ENCODE peak calls at places on chromosomes 11 and 22, in eight cellular contexts. One of them, this sample, is unnamed.

GRCh38 chr11:110808291-110808690 is 96.1 kb upstream of the ARHGAP20 start:
- DNase-seq in adipocyte: no peak
- DNase-seq in aorta: no peak
- DNase-seq in smooth muscle cell of the brain vasculature: no peak
- DNase-seq in H54: no peak
- DNase-seq in AG09319: no peak
- DNase-seq in RCC 7860: no peak
- DNase-seq in stimulated activated CD8-positive, alpha-beta memory T cell treated with anti-CD3 and anti-CD28 coated beads, Interleukin-2, amount 100 ng/mL, for 48 hours: no peak
- DNase-seq in this sample: no peak

GRCh38 chr22:35313311-35314121 is 13.8 kb downstream of the TOM1 start:
- DNase-seq in H54: peak; percentile 63
- DNase-seq in adipocyte: peak; percentile 59
- DNase-seq in AG09319: peak; percentile 42
- DNase-seq in aorta: peak; percentile 77
- DNase-seq in smooth muscle cell of the brain vasculature: no peak
- DNase-seq in stimulated activated CD8-positive, alpha-beta memory T cell treated with anti-CD3 and anti-CD28 coated beads, Interleukin-2, amount 100 ng/mL, for 48 hours: no peak
- DNase-seq in RCC 7860: peak; percentile 90
- DNase-seq in this sample: peak; percentile 23

GRCh38 chr22:38469306-38469781 is 1.4 kb downstream of the KDELR3 start:
- DNase-seq in stimulated activated CD8-positive, alpha-beta memory T cell treated with anti-CD3 and anti-CD28 coated beads, Interleukin-2, amount 100 ng/mL, for 48 hours: no peak
- DNase-seq in RCC 7860: no peak
- DNase-seq in adipocyte: no peak
- DNase-seq in AG09319: no peak
- DNase-seq in H54: no peak
- DNase-seq in aorta: peak; percentile 73
- DNase-seq in smooth muscle cell of the brain vasculature: no peak
- DNase-seq in this sample: no peak

GRCh38 chr11:128776434-128777284 is 82.8 kb downstream of the FLI1 start:
- DNase-seq in stimulated activated CD8-positive, alpha-beta memory T cell treated with anti-CD3 and anti-CD28 coated beads, Interleukin-2, amount 100 ng/mL, for 48 hours: no peak
- DNase-seq in adipocyte: peak; percentile 68
- DNase-seq in RCC 7860: no peak
- DNase-seq in AG09319: no peak
- DNase-seq in H54: no peak
- DNase-seq in smooth muscle cell of the brain vasculature: no peak
- DNase-seq in aorta: peak; percentile 83
- DNase-seq in this sample: no peak

GRCh38 chr11:33258631-33259184 is 1.5 kb downstream of the HIPK3 start:
- DNase-seq in stimulated activated CD8-positive, alpha-beta memory T cell treated with anti-CD3 and anti-CD28 coated beads, Interleukin-2, amount 100 ng/mL, for 48 hours: no peak
- DNase-seq in RCC 7860: no peak
- DNase-seq in adipocyte: no peak
- DNase-seq in aorta: no peak
- DNase-seq in smooth muscle cell of the brain vasculature: peak; percentile 24
- DNase-seq in AG09319: no peak
- DNase-seq in H54: no peak
- DNase-seq in this sample: no peak

GRCh38 chr11:125165111-125165663 is 636 bp downstream of the PKNOX2 start:
- DNase-seq in H54: no peak
- DNase-seq in adipocyte: peak; percentile 58
- DNase-seq in aorta: peak; percentile 86
- DNase-seq in RCC 7860: no peak
- DNase-seq in AG09319: no peak
- DNase-seq in smooth muscle cell of the brain vasculature: no peak
- DNase-seq in stimulated activated CD8-positive, alpha-beta memory T cell treated with anti-CD3 and anti-CD28 coated beads, Interleukin-2, amount 100 ng/mL, for 48 hours: no peak
- DNase-seq in this sample: no peak

GRCh38 chr11:36062796-36063380 is 119.0 kb downstream of the LDLRAD3 start:
- DNase-seq in RCC 7860: no peak
- DNase-seq in smooth muscle cell of the brain vasculature: no peak
- DNase-seq in adipocyte: peak; percentile 72
- DNase-seq in AG09319: no peak
- DNase-seq in H54: no peak
- DNase-seq in stimulated activated CD8-positive, alpha-beta memory T cell treated with anti-CD3 and anti-CD28 coated beads, Interleukin-2, amount 100 ng/mL, for 48 hours: no peak
- DNase-seq in aorta: no peak
- DNase-seq in this sample: no peak

GRCh38 chr11:5505363-5506048 is 4.3 kb downstream of the UBQLN3 start:
- DNase-seq in H54: no peak
- DNase-seq in stimulated activated CD8-positive, alpha-beta memory T cell treated with anti-CD3 and anti-CD28 coated beads, Interleukin-2, amount 100 ng/mL, for 48 hours: no peak
- DNase-seq in aorta: no peak
- DNase-seq in RCC 7860: no peak
- DNase-seq in smooth muscle cell of the brain vasculature: no peak
- DNase-seq in AG09319: no peak
- DNase-seq in adipocyte: no peak
- DNase-seq in this sample: no peak

GRCh38 chr11:111730871-111731591 is 35.2 kb downstream of the PPP2R1B start:
- DNase-seq in aorta: peak; percentile 80
- DNase-seq in adipocyte: peak; percentile 48
- DNase-seq in H54: no peak
- DNase-seq in stimulated activated CD8-positive, alpha-beta memory T cell treated with anti-CD3 and anti-CD28 coated beads, Interleukin-2, amount 100 ng/mL, for 48 hours: no peak
- DNase-seq in smooth muscle cell of the brain vasculature: no peak
- DNase-seq in RCC 7860: no peak
- DNase-seq in AG09319: no peak
- DNase-seq in this sample: no peak

GRCh38 chr11:87423161-87423560 is 385.4 kb downstream of the TMEM135 start:
- DNase-seq in adipocyte: no peak
- DNase-seq in RCC 7860: no peak
- DNase-seq in H54: no peak
- DNase-seq in stimulated activated CD8-positive, alpha-beta memory T cell treated with anti-CD3 and anti-CD28 coated beads, Interleukin-2, amount 100 ng/mL, for 48 hours: no peak
- DNase-seq in AG09319: no peak
- DNase-seq in aorta: no peak
- DNase-seq in smooth muscle cell of the brain vasculature: no peak
- DNase-seq in this sample: no peak

GRCh38 chr11:17733261-17733660 is 1.3 kb upstream of the KCNC1 start:
- DNase-seq in aorta: peak; percentile 21
- DNase-seq in AG09319: no peak
- DNase-seq in stimulated activated CD8-positive, alpha-beta memory T cell treated with anti-CD3 and anti-CD28 coated beads, Interleukin-2, amount 100 ng/mL, for 48 hours: no peak
- DNase-seq in H54: no peak
- DNase-seq in RCC 7860: no peak
- DNase-seq in adipocyte: no peak
- DNase-seq in smooth muscle cell of the brain vasculature: no peak
- DNase-seq in this sample: no peak

GRCh38 chr11:79167510-79168188 is 273.2 kb downstream of the TENM4 start:
- DNase-seq in stimulated activated CD8-positive, alpha-beta memory T cell treated with anti-CD3 and anti-CD28 coated beads, Interleukin-2, amount 100 ng/mL, for 48 hours: no peak
- DNase-seq in AG09319: no peak
- DNase-seq in smooth muscle cell of the brain vasculature: no peak
- DNase-seq in RCC 7860: no peak
- DNase-seq in H54: no peak
- DNase-seq in aorta: no peak
- DNase-seq in adipocyte: no peak
- DNase-seq in this sample: no peak

GRCh38 chr22:43540570-43540969 is 128.8 kb downstream of the MPPED1 start:
- DNase-seq in stimulated activated CD8-positive, alpha-beta memory T cell treated with anti-CD3 and anti-CD28 coated beads, Interleukin-2, amount 100 ng/mL, for 48 hours: no peak
- DNase-seq in AG09319: no peak
- DNase-seq in H54: no peak
- DNase-seq in smooth muscle cell of the brain vasculature: no peak
- DNase-seq in adipocyte: no peak
- DNase-seq in RCC 7860: no peak
- DNase-seq in aorta: peak; percentile 38
- DNase-seq in this sample: no peak

GRCh38 chr11:122852071-122852831 is 14.0 kb downstream of the CRTAM start:
- DNase-seq in AG09319: no peak
- DNase-seq in adipocyte: no peak
- DNase-seq in aorta: no peak
- DNase-seq in smooth muscle cell of the brain vasculature: no peak
- DNase-seq in stimulated activated CD8-positive, alpha-beta memory T cell treated with anti-CD3 and anti-CD28 coated beads, Interleukin-2, amount 100 ng/mL, for 48 hours: no peak
- DNase-seq in H54: no peak
- DNase-seq in RCC 7860: no peak
- DNase-seq in this sample: no peak

GRCh38 chr11:270451-271208 is 7.6 kb upstream of the NLRP6 start:
- DNase-seq in AG09319: no peak
- DNase-seq in aorta: no peak
- DNase-seq in stimulated activated CD8-positive, alpha-beta memory T cell treated with anti-CD3 and anti-CD28 coated beads, Interleukin-2, amount 100 ng/mL, for 48 hours: no peak
- DNase-seq in H54: no peak
- DNase-seq in smooth muscle cell of the brain vasculature: no peak
- DNase-seq in adipocyte: no peak
- DNase-seq in RCC 7860: no peak
- DNase-seq in this sample: no peak

GRCh38 chr22:29977107-29977506 is 94.1 kb downstream of the MTMR3 start:
- DNase-seq in smooth muscle cell of the brain vasculature: no peak
- DNase-seq in stimulated activated CD8-positive, alpha-beta memory T cell treated with anti-CD3 and anti-CD28 coated beads, Interleukin-2, amount 100 ng/mL, for 48 hours: no peak
- DNase-seq in AG09319: no peak
- DNase-seq in adipocyte: no peak
- DNase-seq in aorta: no peak
- DNase-seq in H54: no peak
- DNase-seq in RCC 7860: no peak
- DNase-seq in this sample: no peak

GRCh38 chr11:64713031-64713780 is 9.8 kb downstream of the NRXN2 start:
- DNase-seq in aorta: peak; percentile 84
- DNase-seq in H54: no peak
- DNase-seq in RCC 7860: no peak
- DNase-seq in AG09319: no peak
- DNase-seq in stimulated activated CD8-positive, alpha-beta memory T cell treated with anti-CD3 and anti-CD28 coated beads, Interleukin-2, amount 100 ng/mL, for 48 hours: no peak
- DNase-seq in smooth muscle cell of the brain vasculature: no peak
- DNase-seq in adipocyte: peak; percentile 68
- DNase-seq in this sample: peak; percentile 26

GRCh38 chr11:11148104-11148509 is 204.9 kb downstream of the CSNK2A3 start:
- DNase-seq in aorta: peak; percentile 93
- DNase-seq in stimulated activated CD8-positive, alpha-beta memory T cell treated with anti-CD3 and anti-CD28 coated beads, Interleukin-2, amount 100 ng/mL, for 48 hours: no peak
- DNase-seq in RCC 7860: peak; percentile 13
- DNase-seq in smooth muscle cell of the brain vasculature: no peak
- DNase-seq in AG09319: peak; percentile 74
- DNase-seq in H54: no peak
- DNase-seq in adipocyte: peak; percentile 96
- DNase-seq in this sample: no peak

GRCh38 chr11:132111341-132111740 is 740.9 kb downstream of the NTM start:
- DNase-seq in RCC 7860: no peak
- DNase-seq in AG09319: no peak
- DNase-seq in adipocyte: peak; percentile 72
- DNase-seq in aorta: no peak
- DNase-seq in smooth muscle cell of the brain vasculature: no peak
- DNase-seq in stimulated activated CD8-positive, alpha-beta memory T cell treated with anti-CD3 and anti-CD28 coated beads, Interleukin-2, amount 100 ng/mL, for 48 hours: no peak
- DNase-seq in H54: no peak
- DNase-seq in this sample: no peak

GRCh38 chr11:66280428-66280827 is 2.5 kb downstream of the CNIH2 start:
- DNase-seq in aorta: no peak
- DNase-seq in adipocyte: no peak
- DNase-seq in H54: no peak
- DNase-seq in stimulated activated CD8-positive, alpha-beta memory T cell treated with anti-CD3 and anti-CD28 coated beads, Interleukin-2, amount 100 ng/mL, for 48 hours: no peak
- DNase-seq in smooth muscle cell of the brain vasculature: no peak
- DNase-seq in RCC 7860: no peak
- DNase-seq in AG09319: no peak
- DNase-seq in this sample: no peak